ENCODE peak calls at places on chromosomes 3 and 15, in six cellular contexts. U, W, L, N, T and H are unnamed samples.

GRCh38 chr15:62307551-62307950 is 142.5 kb upstream of the C2CD4B start:
- DNase-seq in W (peak; percentile 54), T (no peak), U (no peak), L (no peak), N (no peak), H (peak; percentile 27)

GRCh38 chr15:90953947-90954711 is 555 bp upstream of the RCCD1 start:
- DNase-seq in L (no peak), T (no peak), U (no peak), W (no peak), N (no peak), H (no peak)

GRCh38 chr3:186361612-186362408 is at the start of gene DGKG:
- DNase-seq in T (no peak), L (no peak), W (no peak), N (no peak), U (peak; percentile 60), H (no peak)

GRCh38 chr3:52174896-52175295 is 20.7 kb upstream of the POC1A start:
- DNase-seq in U (peak; percentile 19), W (no peak), T (no peak), N (no peak), L (no peak), H (no peak)

GRCh38 chr3:150495563-150496168 is 50.6 kb downstream of the SERP1 start:
- DNase-seq in L (peak; percentile 73), W (peak; percentile 20), N (no peak), U (no peak), T (no peak), H (peak; percentile 8)

GRCh38 chr15:51706931-51707608 is 25.8 kb downstream of the SCG3 start:
- DNase-seq in T (no peak), U (no peak), W (no peak), N (no peak), L (no peak), H (no peak)

GRCh38 chr3:172666873-172667694 is 43.8 kb downstream of the NCEH1 start:
- DNase-seq in U (peak; percentile 54), L (peak; percentile 94), T (no peak), N (no peak), W (peak; percentile 66), H (no peak)

GRCh38 chr3:153209596-153209995 is 47.6 kb downstream of the RAP2B start:
- DNase-seq in L (no peak), W (peak; percentile 89), N (no peak), U (peak; percentile 56), T (no peak), H (no peak)

GRCh38 chr3:51257865-51258264 is 127.2 kb upstream of the MANF start:
- DNase-seq in L (no peak), T (no peak), N (no peak), W (no peak), U (no peak), H (no peak)

GRCh38 chr3:49871536-49872157 is 1.9 kb upstream of the CAMKV start:
- DNase-seq in U (no peak), W (no peak), N (no peak), L (no peak), T (no peak), H (no peak)

GRCh38 chr15:75785771-75786563 is 57.3 kb upstream of the UBE2Q2 start:
- DNase-seq in L (no peak), W (no peak), T (no peak), N (no peak), U (no peak), H (no peak)

GRCh38 chr15:87672309-87672897 is 584.1 kb downstream of the NTRK3 start:
- DNase-seq in T (no peak), W (no peak), N (no peak), L (peak; percentile 45), U (no peak), H (no peak)

GRCh38 chr3:47009225-47010049 is 30.0 kb downstream of the NBEAL2 start:
- DNase-seq in L (peak; percentile 70), W (peak; percentile 96), U (peak; percentile 96), T (no peak), N (peak; percentile 65), H (peak; percentile 85)

GRCh38 chr3:45656575-45657363 is 32.4 kb upstream of the SACM1L start:
- DNase-seq in T (no peak), W (peak; percentile 92), N (peak; percentile 52), L (peak; percentile 91), U (peak; percentile 93), H (peak; percentile 69)

GRCh38 chr3:197580253-197580691 is 24.5 kb upstream of the BDH1 start:
- DNase-seq in T (no peak), U (no peak), W (no peak), N (no peak), L (no peak), H (no peak)

GRCh38 chr3:133868166-133868565 is 27.5 kb downstream of the RAB6B start:
- DNase-seq in T (no peak), N (no peak), L (no peak), U (no peak), W (no peak), H (no peak)

GRCh38 chr15:99474041-99474906 is 91.5 kb upstream of the MEF2A start:
- DNase-seq in W (no peak), L (no peak), T (no peak), N (no peak), U (peak; percentile 86), H (no peak)

GRCh38 chr3:138254199-138254598 is 67.1 kb downstream of the ARMC8 start:
- DNase-seq in N (no peak), U (no peak), L (no peak), T (no peak), W (no peak), H (no peak)

GRCh38 chr3:49671291-49672288 is 2.6 kb upstream of the APEH start:
- DNase-seq in N (no peak), W (peak; percentile 37), U (peak; percentile 82), T (no peak), L (peak; percentile 32), H (no peak)

GRCh38 chr15:48447657-48448056 is 116.4 kb downstream of the DUT start:
- DNase-seq in N (no peak), U (no peak), W (peak; percentile 57), L (no peak), T (no peak), H (peak; percentile 32)

GRCh38 chr3:39166932-39167532 is 13.6 kb upstream of the CSRNP1 start:
- DNase-seq in U (no peak), L (peak; percentile 84), W (peak; percentile 94), T (no peak), N (peak; percentile 94), H (peak; percentile 96)

GRCh38 chr3:161372321-161373260 is 1.3 kb upstream of the SPTSSB start:
- DNase-seq in W (peak; percentile 32), N (no peak), L (no peak), T (no peak), U (peak; percentile 50), H (no peak)

GRCh38 chr3:163935411-163935810 is 1142.9 kb downstream of the SI start:
- DNase-seq in U (no peak), L (no peak), W (no peak), N (no peak), T (no peak), H (no peak)

GRCh38 chr3:173583496-173583895 is 186.0 kb downstream of the NLGN1 start:
- DNase-seq in L (no peak), T (no peak), N (no peak), U (no peak), W (no peak), H (no peak)

GRCh38 chr3:119239421-119239820 is 1.3 kb downstream of the B4GALT4 start:
- DNase-seq in L (no peak), U (no peak), T (no peak), N (no peak), W (no peak), H (no peak)
- H3K4me3 ChIP-seq in L (peak overlapping the region; percentile 90), U (peak overlapping the region; percentile 89), T (peak overlapping the region; percentile 79), N (peak overlapping the region; percentile 55), W (peak overlapping the region; percentile 67), H (peak overlapping the region; percentile 70)

DNA sequence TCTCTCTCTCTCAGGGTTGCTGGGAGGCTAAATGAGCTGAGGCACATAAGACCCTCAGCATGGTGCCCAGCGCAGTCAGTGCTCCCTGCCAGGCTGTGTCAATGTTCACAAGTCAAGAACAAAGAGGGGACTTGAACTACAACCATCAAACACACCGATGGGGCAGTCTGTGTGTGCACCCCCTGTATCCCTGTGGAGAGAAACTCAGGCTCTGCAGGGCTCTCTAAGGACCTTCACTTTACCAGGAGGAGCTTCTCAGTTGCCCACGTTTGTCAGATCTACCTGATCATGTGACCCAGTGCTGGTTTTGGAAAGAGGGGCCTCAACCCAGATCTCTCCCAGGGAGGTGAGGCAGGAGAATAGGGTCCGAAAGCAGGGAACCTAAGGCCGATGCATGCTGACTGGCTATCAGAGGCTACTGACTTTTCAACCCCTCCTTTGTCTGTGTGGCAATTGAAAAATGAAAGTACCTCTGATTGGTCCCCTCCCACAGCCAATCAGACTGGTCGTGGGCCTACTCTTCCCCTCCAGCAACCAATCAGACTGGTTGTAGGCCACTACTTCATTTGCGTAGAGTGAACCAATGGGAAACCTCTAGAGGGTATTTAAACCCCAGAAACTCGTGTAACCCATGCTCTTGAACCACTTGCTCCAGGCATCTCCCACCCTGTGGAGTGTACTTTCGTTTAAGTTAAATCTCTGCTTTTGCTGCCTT is 34.0 kb downstream of the RHCG start:
- DNase-seq in L (no peak), T (no peak), W (no peak), U (no peak), N (no peak), H (no peak)
- H3K4me3 ChIP-seq in L (no peak overlapping the region), T (no peak overlapping the region), W (no peak overlapping the region), U (no peak overlapping the region), N (no peak overlapping the region), H (no peak overlapping the region)

GRCh38 chr3:195256639-195257453 is 14.1 kb downstream of the XXYLT1 start:
- DNase-seq in W (no peak), T (no peak), L (no peak), U (no peak), N (no peak), H (no peak)

GRCh38 chr3:195257454-195258448 is 13.2 kb downstream of the XXYLT1 start:
- DNase-seq in W (no peak), U (no peak), L (no peak), T (no peak), N (no peak), H (no peak)

GRCh38 chr3:195259146-195259563 is 11.8 kb downstream of the XXYLT1 start:
- DNase-seq in N (no peak), U (no peak), T (no peak), W (peak; percentile 47), L (no peak), H (no peak)

GRCh38 chr3:195259564-195260285 is 11.2 kb downstream of the XXYLT1 start:
- DNase-seq in L (peak; percentile 86), W (peak; percentile 92), U (peak; percentile 95), N (peak; percentile 62), T (peak; percentile 77), H (peak; percentile 79)

GRCh38 chr3:195258449-195259145 is 12.4 kb downstream of the XXYLT1 start:
- DNase-seq in N (no peak), L (no peak), U (no peak), T (no peak), W (no peak), H (no peak)
- H3K4me3 ChIP-seq in N (no peak overlapping the region), L (peak overlapping the region; percentile 73), U (peak overlapping the region; percentile 84), T (no peak overlapping the region), W (no peak overlapping the region), H (no peak overlapping the region)

DNA sequence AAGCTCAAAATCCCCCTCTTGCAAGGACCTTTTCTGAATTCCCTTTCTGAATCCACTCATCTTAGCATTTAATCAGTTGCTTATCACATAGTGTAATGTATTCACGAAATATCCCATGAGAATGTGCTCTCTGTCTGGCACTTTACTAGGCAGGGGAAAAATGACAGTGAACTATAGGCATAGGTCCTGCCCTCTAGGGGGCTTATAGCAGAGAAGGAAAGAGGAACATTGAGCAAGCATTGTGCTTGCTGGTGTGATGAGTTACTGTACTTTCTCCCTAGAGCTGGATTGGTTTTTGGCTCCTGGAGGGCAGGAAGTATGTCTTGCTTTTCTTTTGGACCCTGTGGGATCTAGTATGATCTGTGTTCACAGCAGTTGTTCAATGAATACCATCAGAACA is 26.5 kb downstream of the DUOX2 start:
- DNase-seq in W (no peak), N (no peak), U (no peak), T (no peak), L (no peak), H (no peak)
- H3K4me3 ChIP-seq in W (no peak overlapping the region), N (no peak overlapping the region), U (no peak overlapping the region), T (no peak overlapping the region), L (no peak overlapping the region), H (no peak overlapping the region)